ENCODE peak calls at places on chromosomes 5 and 9, in seven cellular contexts. Q, L, B, Y, U, G and V are unnamed samples.

GRCh38 chr9:72602629-72603028 is 81.2 kb downstream of the TMC1 start:
- DNase-seq in Q (no peak), L (no peak), B (no peak), Y (no peak), U (no peak), G (no peak), V (no peak)

GRCh38 chr5:31335456-31335855 is 142.0 kb downstream of the CDH6 start:
- DNase-seq in Q (no peak), L (no peak), B (no peak), Y (no peak), U (no peak), G (no peak), V (no peak)

GRCh38 chr9:133916159-133916541 is 76.0 kb downstream of the VAV2 start:
- DNase-seq in Q (no peak), L (no peak), B (no peak), Y (no peak), U (no peak), G (no peak), V (no peak)

GRCh38 chr9:136399176-136400037 is 563 bp downstream of the SNAPC4 start:
- DNase-seq in Q (no peak), L (peak; percentile 7), B (no peak), Y (peak; percentile 28), U (peak; percentile 51), G (peak; percentile 4), V (peak; percentile 24)

GRCh38 chr5:127700237-127700766 is 2.9 kb upstream of the CCDC192 start:
- DNase-seq in Q (no peak), L (no peak), B (no peak), Y (no peak), U (no peak), G (no peak), V (no peak)

GRCh38 chr9:36902861-36903524 is 131.1 kb downstream of the PAX5 start:
- DNase-seq in Q (no peak), L (no peak), B (no peak), Y (no peak), U (no peak), G (no peak), V (no peak)

GRCh38 chr5:149735066-149735465 is 5.0 kb downstream of the PPARGC1B start:
- DNase-seq in Q (no peak), L (peak; percentile 38), B (no peak), Y (no peak), U (peak; percentile 54), G (peak; percentile 87), V (peak; percentile 52)

GRCh38 chr9:20551236-20551635 is 71.1 kb downstream of the MLLT3 start:
- DNase-seq in Q (no peak), L (peak; percentile 89), B (peak; percentile 84), Y (no peak), U (peak; percentile 4), G (no peak), V (peak; percentile 46)

GRCh38 chr9:128723352-128723865 is 518 bp downstream of the ZDHHC12 start:
- DNase-seq in Q (no peak), L (no peak), B (no peak), Y (no peak), U (no peak), G (no peak), V (peak; percentile 27)

GRCh38 chr9:90300901-90301688 is 341.5 kb downstream of the DIRAS2 start:
- DNase-seq in Q (no peak), L (peak; percentile 92), B (peak; percentile 88), Y (no peak), U (peak; percentile 96), G (no peak), V (peak; percentile 77)

GRCh38 chr9:97045300-97045699 is 6.4 kb upstream of the CTSV start:
- DNase-seq in Q (no peak), L (no peak), B (no peak), Y (no peak), U (no peak), G (no peak), V (no peak)

GRCh38 chr9:27496134-27496504 is 28.0 kb upstream of the IFNK start:
- DNase-seq in Q (no peak), L (peak; percentile 77), B (no peak), Y (no peak), U (no peak), G (no peak), V (no peak)

GRCh38 chr5:173703466-173703865 is 87.0 kb upstream of the BOD1 start:
- DNase-seq in Q (no peak), L (no peak), B (no peak), Y (no peak), U (no peak), G (no peak), V (no peak)

GRCh38 chr9:3760031-3760430 is 234.2 kb upstream of the RFX3 start:
- DNase-seq in Q (no peak), L (peak; percentile 88), B (peak; percentile 46), Y (no peak), U (peak; percentile 12), G (no peak), V (no peak)

GRCh38 chr9:136703231-136703870 is 9.0 kb upstream of the DIPK1B start:
- DNase-seq in Q (no peak), L (no peak), B (no peak), Y (no peak), U (no peak), G (peak; percentile 92), V (no peak)

GRCh38 chr5:555058-555623 is 30.9 kb upstream of the SLC9A3 start:
- DNase-seq in Q (peak; percentile 67), L (no peak), B (no peak), Y (no peak), U (peak; percentile 34), G (no peak), V (no peak)

GRCh38 chr5:143771229-143772001 is 40.5 kb upstream of the HMHB1 start:
- DNase-seq in Q (no peak), L (no peak), B (no peak), Y (no peak), U (no peak), G (no peak), V (no peak)

GRCh38 chr9:131633491-131634031 is 88.2 kb downstream of the PRRT1B start:
- DNase-seq in Q (no peak), L (peak; percentile 100), B (no peak), Y (no peak), U (peak; percentile 44), G (no peak), V (no peak)